ENCODE peak calls at places on chromosomes 5 and 9, in six cellular contexts. One of them, this sample, is unnamed.

GRCh38 chr9:37002413-37003217 is 31.5 kb downstream of the PAX5 start:
- DNase-seq in GM06990: peak; percentile 55
- DNase-seq in psoas muscle: no peak
- DNase-seq in coronary artery: no peak
- DNase-seq in stimulated activated CD4-positive, alpha-beta T cell treated with anti-CD3 and anti-CD28 coated beads, Interleukin-4, amount 100 ng/mL, for 1 hour: no peak
- DNase-seq in DMS153: no peak
- DNase-seq in this sample: no peak

GRCh38 chr5:16980983-16981382 is 44.9 kb upstream of the MYO10 start:
- DNase-seq in GM06990: no peak
- DNase-seq in psoas muscle: no peak
- DNase-seq in coronary artery: no peak
- DNase-seq in stimulated activated CD4-positive, alpha-beta T cell treated with anti-CD3 and anti-CD28 coated beads, Interleukin-4, amount 100 ng/mL, for 1 hour: no peak
- DNase-seq in DMS153: no peak
- DNase-seq in this sample: no peak

GRCh38 chr5:103188436-103188835 is 68.3 kb downstream of the PPIP5K2 start:
- DNase-seq in GM06990: no peak
- DNase-seq in psoas muscle: no peak
- DNase-seq in coronary artery: no peak
- DNase-seq in stimulated activated CD4-positive, alpha-beta T cell treated with anti-CD3 and anti-CD28 coated beads, Interleukin-4, amount 100 ng/mL, for 1 hour: no peak
- DNase-seq in DMS153: no peak
- DNase-seq in this sample: no peak

GRCh38 chr5:64149268-64149667 is 16.4 kb upstream of the RNF180 start:
- DNase-seq in GM06990: no peak
- DNase-seq in psoas muscle: no peak
- DNase-seq in coronary artery: no peak
- DNase-seq in stimulated activated CD4-positive, alpha-beta T cell treated with anti-CD3 and anti-CD28 coated beads, Interleukin-4, amount 100 ng/mL, for 1 hour: no peak
- DNase-seq in DMS153: no peak
- DNase-seq in this sample: no peak

GRCh38 chr9:91130796-91131318 is 230.9 kb downstream of the AUH start:
- DNase-seq in GM06990: no peak
- DNase-seq in psoas muscle: no peak
- DNase-seq in coronary artery: no peak
- DNase-seq in stimulated activated CD4-positive, alpha-beta T cell treated with anti-CD3 and anti-CD28 coated beads, Interleukin-4, amount 100 ng/mL, for 1 hour: no peak
- DNase-seq in DMS153: no peak
- DNase-seq in this sample: no peak

GRCh38 chr5:74433255-74434123 is 207.0 kb downstream of the ENC1 start:
- DNase-seq in GM06990: peak; percentile 20
- DNase-seq in psoas muscle: no peak
- DNase-seq in coronary artery: no peak
- DNase-seq in stimulated activated CD4-positive, alpha-beta T cell treated with anti-CD3 and anti-CD28 coated beads, Interleukin-4, amount 100 ng/mL, for 1 hour: no peak
- DNase-seq in DMS153: no peak
- DNase-seq in this sample: no peak

GRCh38 chr9:129331772-129332512 is 153.9 kb upstream of the IER5L start:
- DNase-seq in GM06990: no peak
- DNase-seq in psoas muscle: no peak
- DNase-seq in coronary artery: no peak
- DNase-seq in stimulated activated CD4-positive, alpha-beta T cell treated with anti-CD3 and anti-CD28 coated beads, Interleukin-4, amount 100 ng/mL, for 1 hour: no peak
- DNase-seq in DMS153: no peak
- DNase-seq in this sample: no peak

GRCh38 chr9:113738898-113739604 is 137.1 kb upstream of the ZNF618 start:
- DNase-seq in GM06990: no peak
- DNase-seq in psoas muscle: no peak
- DNase-seq in coronary artery: no peak
- DNase-seq in stimulated activated CD4-positive, alpha-beta T cell treated with anti-CD3 and anti-CD28 coated beads, Interleukin-4, amount 100 ng/mL, for 1 hour: no peak
- DNase-seq in DMS153: no peak
- DNase-seq in this sample: no peak

GRCh38 chr5:53779541-53779981 is 219.1 kb downstream of the NDUFS4 start:
- DNase-seq in GM06990: no peak
- DNase-seq in psoas muscle: no peak
- DNase-seq in coronary artery: no peak
- DNase-seq in stimulated activated CD4-positive, alpha-beta T cell treated with anti-CD3 and anti-CD28 coated beads, Interleukin-4, amount 100 ng/mL, for 1 hour: no peak
- DNase-seq in DMS153: no peak
- DNase-seq in this sample: no peak

GRCh38 chr9:36584626-36585460 is 12.1 kb downstream of the MELK start:
- DNase-seq in GM06990: no peak
- DNase-seq in psoas muscle: no peak
- DNase-seq in coronary artery: no peak
- DNase-seq in stimulated activated CD4-positive, alpha-beta T cell treated with anti-CD3 and anti-CD28 coated beads, Interleukin-4, amount 100 ng/mL, for 1 hour: no peak
- DNase-seq in DMS153: no peak
- DNase-seq in this sample: no peak

GRCh38 chr9:133786371-133786753 is 48.2 kb upstream of the SARDH start:
- DNase-seq in GM06990: peak; percentile 80
- DNase-seq in psoas muscle: no peak
- DNase-seq in coronary artery: no peak
- DNase-seq in stimulated activated CD4-positive, alpha-beta T cell treated with anti-CD3 and anti-CD28 coated beads, Interleukin-4, amount 100 ng/mL, for 1 hour: no peak
- DNase-seq in DMS153: no peak
- DNase-seq in this sample: no peak

GRCh38 chr9:136847065-136847826 is 2.0 kb upstream of the PHPT1 start:
- DNase-seq in GM06990: no peak
- DNase-seq in psoas muscle: peak; percentile 68
- DNase-seq in coronary artery: peak; percentile 85
- DNase-seq in stimulated activated CD4-positive, alpha-beta T cell treated with anti-CD3 and anti-CD28 coated beads, Interleukin-4, amount 100 ng/mL, for 1 hour: peak; percentile 20
- DNase-seq in DMS153: no peak
- DNase-seq in this sample: no peak

GRCh38 chr9:129853614-129854013 is 18.4 kb downstream of the USP20 start:
- DNase-seq in GM06990: no peak
- DNase-seq in psoas muscle: no peak
- DNase-seq in coronary artery: no peak
- DNase-seq in stimulated activated CD4-positive, alpha-beta T cell treated with anti-CD3 and anti-CD28 coated beads, Interleukin-4, amount 100 ng/mL, for 1 hour: no peak
- DNase-seq in DMS153: no peak
- DNase-seq in this sample: no peak

GRCh38 chr9:74908665-74909064 is 20.9 kb upstream of the TRPM6 start:
- DNase-seq in GM06990: no peak
- DNase-seq in psoas muscle: no peak
- DNase-seq in coronary artery: no peak
- DNase-seq in stimulated activated CD4-positive, alpha-beta T cell treated with anti-CD3 and anti-CD28 coated beads, Interleukin-4, amount 100 ng/mL, for 1 hour: no peak
- DNase-seq in DMS153: no peak
- DNase-seq in this sample: no peak

GRCh38 chr5:141674747-141675146 is 7.3 kb downstream of the ARAP3 start:
- DNase-seq in GM06990: no peak
- DNase-seq in psoas muscle: no peak
- DNase-seq in coronary artery: no peak
- DNase-seq in stimulated activated CD4-positive, alpha-beta T cell treated with anti-CD3 and anti-CD28 coated beads, Interleukin-4, amount 100 ng/mL, for 1 hour: no peak
- DNase-seq in DMS153: no peak
- DNase-seq in this sample: no peak

GRCh38 chr9:77291714-77292113 is 114.4 kb downstream of the VPS13A start:
- DNase-seq in GM06990: no peak
- DNase-seq in psoas muscle: no peak
- DNase-seq in coronary artery: no peak
- DNase-seq in stimulated activated CD4-positive, alpha-beta T cell treated with anti-CD3 and anti-CD28 coated beads, Interleukin-4, amount 100 ng/mL, for 1 hour: no peak
- DNase-seq in DMS153: no peak
- DNase-seq in this sample: no peak

GRCh38 chr5:172144931-172145869 is 42.8 kb downstream of the STK10 start:
- DNase-seq in GM06990: no peak
- DNase-seq in psoas muscle: no peak
- DNase-seq in coronary artery: no peak
- DNase-seq in stimulated activated CD4-positive, alpha-beta T cell treated with anti-CD3 and anti-CD28 coated beads, Interleukin-4, amount 100 ng/mL, for 1 hour: no peak
- DNase-seq in DMS153: no peak
- DNase-seq in this sample: no peak

GRCh38 chr5:78133423-78133822 is 161.1 kb downstream of the AP3B1 start:
- DNase-seq in GM06990: no peak
- DNase-seq in psoas muscle: no peak
- DNase-seq in coronary artery: no peak
- DNase-seq in stimulated activated CD4-positive, alpha-beta T cell treated with anti-CD3 and anti-CD28 coated beads, Interleukin-4, amount 100 ng/mL, for 1 hour: no peak
- DNase-seq in DMS153: no peak
- DNase-seq in this sample: no peak

GRCh38 chr5:42021119-42021518 is 96.0 kb downstream of the FBXO4 start:
- DNase-seq in GM06990: no peak
- DNase-seq in psoas muscle: no peak
- DNase-seq in coronary artery: no peak
- DNase-seq in stimulated activated CD4-positive, alpha-beta T cell treated with anti-CD3 and anti-CD28 coated beads, Interleukin-4, amount 100 ng/mL, for 1 hour: no peak
- DNase-seq in DMS153: no peak
- DNase-seq in this sample: no peak

GRCh38 chr5:133051117-133051546 is 681 bp upstream of the HSPA4 start:
- DNase-seq in GM06990: no peak
- DNase-seq in psoas muscle: no peak
- DNase-seq in coronary artery: peak; percentile 74
- DNase-seq in stimulated activated CD4-positive, alpha-beta T cell treated with anti-CD3 and anti-CD28 coated beads, Interleukin-4, amount 100 ng/mL, for 1 hour: no peak
- DNase-seq in DMS153: no peak
- DNase-seq in this sample: no peak

GRCh38 chr9:124869466-124869985 is 7.6 kb downstream of the ARPC5L start:
- DNase-seq in GM06990: no peak
- DNase-seq in psoas muscle: no peak
- DNase-seq in coronary artery: no peak
- DNase-seq in stimulated activated CD4-positive, alpha-beta T cell treated with anti-CD3 and anti-CD28 coated beads, Interleukin-4, amount 100 ng/mL, for 1 hour: peak; percentile 54
- DNase-seq in DMS153: no peak
- DNase-seq in this sample: no peak

GRCh38 chr5:139767960-139768359 is 27.6 kb upstream of the PSD2 start:
- DNase-seq in GM06990: no peak
- DNase-seq in psoas muscle: no peak
- DNase-seq in coronary artery: no peak
- DNase-seq in stimulated activated CD4-positive, alpha-beta T cell treated with anti-CD3 and anti-CD28 coated beads, Interleukin-4, amount 100 ng/mL, for 1 hour: no peak
- DNase-seq in DMS153: no peak
- DNase-seq in this sample: no peak

GRCh38 chr5:126754609-126755008 is 22.3 kb upstream of the LMNB1 start:
- DNase-seq in GM06990: no peak
- DNase-seq in psoas muscle: no peak
- DNase-seq in coronary artery: no peak
- DNase-seq in stimulated activated CD4-positive, alpha-beta T cell treated with anti-CD3 and anti-CD28 coated beads, Interleukin-4, amount 100 ng/mL, for 1 hour: no peak
- DNase-seq in DMS153: no peak
- DNase-seq in this sample: no peak

GRCh38 chr5:55218966-55219365 is 8.1 kb downstream of the MCIDAS start:
- DNase-seq in GM06990: no peak
- DNase-seq in psoas muscle: no peak
- DNase-seq in coronary artery: no peak
- DNase-seq in stimulated activated CD4-positive, alpha-beta T cell treated with anti-CD3 and anti-CD28 coated beads, Interleukin-4, amount 100 ng/mL, for 1 hour: no peak
- DNase-seq in DMS153: peak; percentile 86
- DNase-seq in this sample: no peak